ENCODE peak calls at places on chromosomes 6 and 20, in six cellular contexts. One of them, this sample, is unnamed.
A peak's percentile ranks its signal among the peaks of the same experiment; 100 is the strongest.

GRCh38 chr20:17835240-17835940 is 133.2 kb downstream of the SNX5 start:
- DNase-seq in H1: no peak
- DNase-seq in HepG2: no peak
- DNase-seq in K562: no peak
- DNase-seq in GM12892: no peak
- DNase-seq in GM12878: no peak
- DNase-seq in this sample: no peak

GRCh38 chr20:37945034-37945660 is 42.2 kb downstream of the VSTM2L start:
- DNase-seq in H1: no peak
- DNase-seq in HepG2: no peak
- DNase-seq in K562: no peak
- DNase-seq in GM12892: no peak
- DNase-seq in GM12878: no peak
- DNase-seq in this sample: no peak

GRCh38 chr6:71284785-71285184 is 3.8 kb upstream of the OGFRL1 start:
- DNase-seq in H1: no peak
- DNase-seq in HepG2: no peak
- DNase-seq in K562: no peak
- DNase-seq in GM12892: no peak
- DNase-seq in GM12878: no peak
- DNase-seq in this sample: no peak

GRCh38 chr6:98839788-98840361 is 5.5 kb downstream of the POU3F2 start:
- DNase-seq in H1: no peak
- DNase-seq in HepG2: peak; percentile 27
- DNase-seq in K562: no peak
- DNase-seq in GM12892: no peak
- DNase-seq in GM12878: no peak
- DNase-seq in this sample: no peak

GRCh38 chr6:7769702-7770101 is 43.8 kb downstream of the BMP6 start:
- DNase-seq in H1: no peak
- DNase-seq in HepG2: no peak
- DNase-seq in K562: no peak
- DNase-seq in GM12892: no peak
- DNase-seq in GM12878: no peak
- DNase-seq in this sample: no peak

GRCh38 chr20:17595846-17596245 is 26.0 kb downstream of the DSTN start:
- DNase-seq in H1: no peak
- DNase-seq in HepG2: no peak
- DNase-seq in K562: no peak
- DNase-seq in GM12892: no peak
- DNase-seq in GM12878: no peak
- DNase-seq in this sample: no peak

GRCh38 chr6:83904395-83904794 is 44.9 kb downstream of the CYB5R4 start:
- DNase-seq in H1: no peak
- DNase-seq in HepG2: no peak
- DNase-seq in K562: no peak
- DNase-seq in GM12892: no peak
- DNase-seq in GM12878: no peak
- DNase-seq in this sample: no peak

GRCh38 chr6:82145926-82146452 is 101.6 kb downstream of the IBTK start:
- DNase-seq in H1: no peak
- DNase-seq in HepG2: no peak
- DNase-seq in K562: no peak
- DNase-seq in GM12892: no peak
- DNase-seq in GM12878: no peak
- DNase-seq in this sample: no peak

GRCh38 chr6:90110971-90111370 is 185.7 kb downstream of the BACH2 start:
- DNase-seq in H1: no peak
- DNase-seq in HepG2: no peak
- DNase-seq in K562: no peak
- DNase-seq in GM12892: no peak
- DNase-seq in GM12878: no peak
- DNase-seq in this sample: no peak

GRCh38 chr6:166757226-166758135 is 130.4 kb upstream of the RPS6KA2 start:
- DNase-seq in H1: no peak
- DNase-seq in HepG2: no peak
- DNase-seq in K562: no peak
- DNase-seq in GM12892: no peak
- DNase-seq in GM12878: no peak
- DNase-seq in this sample: no peak

GRCh38 chr6:156949376-156949775 is 172.2 kb downstream of the ARID1B start:
- DNase-seq in H1: no peak
- DNase-seq in HepG2: no peak
- DNase-seq in K562: no peak
- DNase-seq in GM12892: no peak
- DNase-seq in GM12878: no peak
- DNase-seq in this sample: no peak

GRCh38 chr20:4519530-4519929 is 202.2 kb upstream of the PRND start:
- DNase-seq in H1: no peak
- DNase-seq in HepG2: no peak
- DNase-seq in K562: peak; percentile 17
- DNase-seq in GM12892: peak; percentile 17
- DNase-seq in GM12878: no peak
- DNase-seq in this sample: peak; percentile 18

GRCh38 chr6:162631546-162631945 is 96.0 kb downstream of the PRKN start:
- DNase-seq in H1: no peak
- DNase-seq in HepG2: no peak
- DNase-seq in K562: no peak
- DNase-seq in GM12892: no peak
- DNase-seq in GM12878: no peak
- DNase-seq in this sample: no peak

GRCh38 chr6:13528232-13528631 is 40.8 kb upstream of the GFOD1 start:
- DNase-seq in H1: no peak
- DNase-seq in HepG2: no peak
- DNase-seq in K562: no peak
- DNase-seq in GM12892: no peak
- DNase-seq in GM12878: no peak
- DNase-seq in this sample: no peak

GRCh38 chr6:11953641-11954040 is 58.5 kb upstream of the HIVEP1 start:
- DNase-seq in H1: no peak
- DNase-seq in HepG2: no peak
- DNase-seq in K562: no peak
- DNase-seq in GM12892: no peak
- DNase-seq in GM12878: no peak
- DNase-seq in this sample: no peak

GRCh38 chr6:113893866-113894265 is 36.7 kb downstream of the MARCKS start:
- DNase-seq in H1: no peak
- DNase-seq in HepG2: no peak
- DNase-seq in K562: no peak
- DNase-seq in GM12892: no peak
- DNase-seq in GM12878: no peak
- DNase-seq in this sample: no peak

GRCh38 chr20:9705722-9706476 is 133.0 kb downstream of the PAK5 start:
- DNase-seq in H1: no peak
- DNase-seq in HepG2: no peak
- DNase-seq in K562: no peak
- DNase-seq in GM12892: no peak
- DNase-seq in GM12878: no peak
- DNase-seq in this sample: no peak

GRCh38 chr20:25543068-25543467 is 42.3 kb downstream of the NINL start:
- DNase-seq in H1: no peak
- DNase-seq in HepG2: peak; percentile 33
- DNase-seq in K562: no peak
- DNase-seq in GM12892: no peak
- DNase-seq in GM12878: no peak
- DNase-seq in this sample: no peak

GRCh38 chr20:3616250-3616649 is 46.9 kb downstream of the GFRA4 start:
- DNase-seq in H1: no peak
- DNase-seq in HepG2: no peak
- DNase-seq in K562: no peak
- DNase-seq in GM12892: no peak
- DNase-seq in GM12878: no peak
- DNase-seq in this sample: no peak

GRCh38 chr6:8180327-8181161 is 78.2 kb upstream of the EEF1E1 start:
- DNase-seq in H1: no peak
- DNase-seq in HepG2: no peak
- DNase-seq in K562: no peak
- DNase-seq in GM12892: no peak
- DNase-seq in GM12878: no peak
- DNase-seq in this sample: no peak

GRCh38 chr6:31791324-31792089 is 4.0 kb downstream of the VARS1 start:
- DNase-seq in H1: no peak
- DNase-seq in HepG2: peak; percentile 65
- DNase-seq in K562: peak; percentile 87
- DNase-seq in GM12892: no peak
- DNase-seq in GM12878: no peak
- DNase-seq in this sample: no peak

GRCh38 chr20:58306421-58307261 is 2.9 kb upstream of the RAB22A start:
- DNase-seq in H1: no peak
- DNase-seq in HepG2: peak; percentile 37
- DNase-seq in K562: no peak
- DNase-seq in GM12892: no peak
- DNase-seq in GM12878: peak; percentile 85
- DNase-seq in this sample: no peak

GRCh38 chr6:72955666-72956065 is 269.6 kb downstream of the KHDC1L start:
- DNase-seq in H1: no peak
- DNase-seq in HepG2: no peak
- DNase-seq in K562: no peak
- DNase-seq in GM12892: no peak
- DNase-seq in GM12878: no peak
- DNase-seq in this sample: no peak

GRCh38 chr6:45590751-45591184 is 213.0 kb upstream of the SUPT3H start:
- DNase-seq in H1: no peak
- DNase-seq in HepG2: no peak
- DNase-seq in K562: no peak
- DNase-seq in GM12892: no peak
- DNase-seq in GM12878: no peak
- DNase-seq in this sample: no peak

GRCh38 chr6:159036673-159037072 is 8.1 kb downstream of the TAGAP start:
- DNase-seq in H1: no peak
- DNase-seq in HepG2: no peak
- DNase-seq in K562: no peak
- DNase-seq in GM12892: no peak
- DNase-seq in GM12878: no peak
- DNase-seq in this sample: no peak

GRCh38 chr6:89145962-89146747 is at the start of gene PM20D2:
- DNase-seq in H1: no peak
- DNase-seq in HepG2: peak; percentile 58
- DNase-seq in K562: peak; percentile 68
- DNase-seq in GM12892: peak; percentile 70
- DNase-seq in GM12878: no peak
- DNase-seq in this sample: peak; percentile 73

GRCh38 chr6:157787080-157787479 is 36.0 kb upstream of the SNX9 start:
- DNase-seq in H1: no peak
- DNase-seq in HepG2: peak; percentile 70
- DNase-seq in K562: no peak
- DNase-seq in GM12892: no peak
- DNase-seq in GM12878: no peak
- DNase-seq in this sample: no peak

GRCh38 chr6:121826156-121826810 is 390.8 kb downstream of the GJA1 start:
- DNase-seq in H1: no peak
- DNase-seq in HepG2: no peak
- DNase-seq in K562: no peak
- DNase-seq in GM12892: no peak
- DNase-seq in GM12878: no peak
- DNase-seq in this sample: no peak

GRCh38 chr6:121828567-121828966 is 393.1 kb downstream of the GJA1 start:
- DNase-seq in H1: no peak
- DNase-seq in HepG2: no peak
- DNase-seq in K562: no peak
- DNase-seq in GM12892: no peak
- DNase-seq in GM12878: no peak
- DNase-seq in this sample: no peak

DNA sequence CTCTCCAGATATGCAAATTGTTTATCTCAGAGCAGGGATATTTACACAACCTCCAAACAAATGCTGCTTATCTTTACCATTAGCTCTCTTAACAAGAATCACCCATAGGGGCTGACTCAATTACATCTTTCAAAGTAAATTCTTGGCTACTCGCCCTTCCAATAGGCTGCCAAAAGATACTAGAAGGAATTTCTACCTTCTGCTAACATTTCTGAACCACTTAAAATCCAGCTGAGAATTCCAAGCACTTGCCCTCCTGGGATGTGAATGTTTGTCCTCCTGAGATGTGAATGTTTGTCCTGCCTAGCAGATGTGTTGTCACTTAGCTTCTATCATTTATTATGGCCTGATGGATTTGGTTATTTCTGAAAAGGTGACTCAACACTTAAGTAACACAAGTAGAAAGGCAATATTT is 388.0 kb downstream of the GJA1 start:
- DNase-seq in H1: peak; percentile 21
- DNase-seq in HepG2: no peak
- DNase-seq in K562: no peak
- DNase-seq in GM12892: no peak
- DNase-seq in GM12878: no peak
- DNase-seq in this sample: no peak
- TF ChIP-seq TAF1 in H1: no peak
- TF ChIP-seq TAF1 in HepG2: no peak
- TF ChIP-seq TAF1 in K562: no peak
- TF ChIP-seq TAF1 in GM12892: no peak
- TF ChIP-seq TAF1 in GM12878: no peak
- TF ChIP-seq TAF1 in this sample: no peak

GRCh38 chr20:36605309-36606170 is at the start of gene RAB5IF:
- DNase-seq in H1: peak; percentile 99
- DNase-seq in HepG2: peak; percentile 99
- DNase-seq in K562: peak; percentile 94
- DNase-seq in GM12892: peak; percentile 79
- DNase-seq in GM12878: peak; percentile 99
- DNase-seq in this sample: peak; percentile 85
- TF ChIP-seq POLR2A in H1: peak; percentile 90
- TF ChIP-seq POLR2A in HepG2: peak; percentile 99
- TF ChIP-seq POLR2A in K562: peak; percentile 91
- TF ChIP-seq POLR2A in GM12892: peak; percentile 89
- TF ChIP-seq POLR2A in GM12878: peak; percentile 96
- TF ChIP-seq POLR2A in this sample: peak; percentile 80

DNA sequence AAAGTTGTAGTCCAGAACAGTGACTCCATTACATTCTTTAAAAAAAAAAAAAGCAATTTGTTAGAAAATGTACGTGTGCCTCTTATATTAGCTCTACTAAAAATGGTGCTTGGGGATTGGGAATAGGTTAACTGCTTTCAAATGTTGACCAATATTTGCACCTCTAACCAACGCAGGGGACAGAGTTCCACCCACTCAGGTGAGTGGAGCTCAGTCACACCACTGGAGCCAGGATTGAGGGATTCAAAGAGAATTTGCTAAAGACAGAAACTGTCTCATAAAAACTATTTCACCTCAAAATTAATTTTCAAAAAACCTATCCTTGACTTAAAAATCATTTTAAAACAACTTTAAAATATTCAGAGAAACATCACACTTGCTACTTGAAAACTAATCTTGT is 88.8 kb downstream of the PDE10A start:
- DNase-seq in H1: no peak
- DNase-seq in HepG2: no peak
- DNase-seq in K562: no peak
- DNase-seq in GM12892: no peak
- DNase-seq in GM12878: no peak
- DNase-seq in this sample: no peak
- TF ChIP-seq TAF1 in H1: no peak
- TF ChIP-seq TAF1 in HepG2: no peak
- TF ChIP-seq TAF1 in K562: no peak
- TF ChIP-seq TAF1 in GM12892: no peak
- TF ChIP-seq TAF1 in GM12878: no peak
- TF ChIP-seq TAF1 in this sample: no peak

DNA sequence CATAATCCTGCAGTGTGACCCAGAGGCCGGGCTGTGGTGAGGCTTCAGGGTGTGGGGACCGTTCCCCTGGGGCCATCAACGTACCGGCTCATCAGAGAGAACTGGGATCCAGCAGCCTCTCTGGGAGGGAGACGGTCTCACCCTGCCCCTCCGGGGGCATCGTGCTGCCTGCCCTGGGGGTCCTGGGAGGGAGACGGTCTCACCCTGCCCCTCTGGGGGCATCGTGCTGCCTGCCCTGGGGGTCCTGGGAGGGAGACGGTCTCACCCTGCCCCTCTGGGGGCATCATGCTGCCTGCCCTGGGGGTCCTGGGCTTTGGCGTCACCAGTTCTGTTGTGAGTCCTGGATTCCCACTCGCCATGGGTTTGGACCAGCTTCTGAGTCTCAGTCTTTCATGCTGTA is 17.1 kb downstream of the SMOC2 start:
- DNase-seq in H1: no peak
- DNase-seq in HepG2: no peak
- DNase-seq in K562: no peak
- DNase-seq in GM12892: no peak
- DNase-seq in GM12878: no peak
- DNase-seq in this sample: no peak
- TF ChIP-seq POLR2A in H1: no peak
- TF ChIP-seq POLR2A in HepG2: no peak
- TF ChIP-seq POLR2A in K562: no peak
- TF ChIP-seq POLR2A in GM12892: no peak
- TF ChIP-seq POLR2A in GM12878: no peak
- TF ChIP-seq POLR2A in this sample: no peak